ENCODE peak calls at places on chromosomes 11 and 22, in four cellular contexts. R, G, M and A are unnamed samples.

GRCh38 chr11:122902951-122903350 is 20.4 kb downstream of the JHY start:
- DNase-seq in R (no peak), G (no peak), M (no peak), A (no peak)

GRCh38 chr22:49950396-49950994 is 10.1 kb upstream of the PIM3 start:
- DNase-seq in R (no peak), G (no peak), M (no peak), A (no peak)

GRCh38 chr11:83025267-83025704 is 46.4 kb downstream of the RAB30 start:
- DNase-seq in R (no peak), G (no peak), M (no peak), A (no peak)

GRCh38 chr22:19879248-19879575 is 24.5 kb upstream of the GNB1L start:
- DNase-seq in R (no peak), G (no peak), M (no peak), A (no peak)

GRCh38 chr11:77658213-77659013 is 20.8 kb upstream of the CLNS1A start:
- DNase-seq in R (no peak), G (no peak), M (no peak), A (no peak)

GRCh38 chr22:45468872-45469572 is 33.7 kb upstream of the FBLN1 start:
- DNase-seq in R (no peak), G (no peak), M (peak; percentile 14), A (no peak)

GRCh38 chr22:22893077-22893805 is 5.6 kb downstream of the IGLL5 start:
- DNase-seq in R (no peak), G (no peak), M (no peak), A (no peak)

GRCh38 chr22:45804319-45804985 is 132.8 kb downstream of the ATXN10 start:
- DNase-seq in R (no peak), G (no peak), M (no peak), A (no peak)

GRCh38 chr22:20645954-20646353 is 128.0 kb upstream of the SERPIND1 start:
- DNase-seq in R (no peak), G (no peak), M (no peak), A (no peak)

GRCh38 chr11:46236918-46237247 is 40.6 kb upstream of the CREB3L1 start:
- DNase-seq in R (no peak), G (no peak), M (no peak), A (no peak)

GRCh38 chr11:113272927-113273615 is 41.3 kb upstream of the TTC12 start:
- DNase-seq in R (no peak), G (no peak), M (no peak), A (no peak)

GRCh38 chr11:65592840-65593517 is 2.6 kb downstream of the KCNK7 start:
- DNase-seq in R (no peak), G (no peak), M (no peak), A (no peak)

GRCh38 chr11:82546556-82547162 is 187.0 kb downstream of the FAM181B start:
- DNase-seq in R (no peak), G (no peak), M (peak; percentile 5), A (no peak)